ENCODE peak calls at places on chromosomes 5 and 9, in five cellular contexts. One of them, this sample, is unnamed.

GRCh38 chr5:137891849-137892248 is 2.6 kb downstream of the PKD2L2 start:
- DNase-seq in astrocyte of the spinal cord: no peak
- DNase-seq in bronchial epithelial cell: no peak
- DNase-seq in mesothelial cell of epicardium: no peak
- DNase-seq in fibroblast of lung: no peak
- DNase-seq in this sample: no peak

GRCh38 chr9:113523421-113524141 is 60.1 kb downstream of the RGS3 start:
- DNase-seq in fibroblast of lung: no peak
- DNase-seq in astrocyte of the spinal cord: no peak
- DNase-seq in mesothelial cell of epicardium: no peak
- DNase-seq in bronchial epithelial cell: no peak
- DNase-seq in this sample: no peak

GRCh38 chr5:94707359-94707758 is 88.9 kb downstream of the SLF1 start:
- DNase-seq in fibroblast of lung: no peak
- DNase-seq in bronchial epithelial cell: no peak
- DNase-seq in mesothelial cell of epicardium: no peak
- DNase-seq in astrocyte of the spinal cord: peak
- DNase-seq in this sample: no peak

GRCh38 chr5:154755361-154756202 is at the start of gene LARP1:
- DNase-seq in bronchial epithelial cell: no peak
- DNase-seq in astrocyte of the spinal cord: no peak
- DNase-seq in fibroblast of lung: no peak
- DNase-seq in mesothelial cell of epicardium: peak
- DNase-seq in this sample: no peak

GRCh38 chr5:1661831-1662558 is 137.6 kb downstream of the MRPL36 start:
- DNase-seq in fibroblast of lung: no peak
- DNase-seq in astrocyte of the spinal cord: no peak
- DNase-seq in bronchial epithelial cell: no peak
- DNase-seq in mesothelial cell of epicardium: peak
- DNase-seq in this sample: no peak

GRCh38 chr5:38797838-38798237 is 48.0 kb upstream of the OSMR start:
- DNase-seq in bronchial epithelial cell: no peak
- DNase-seq in fibroblast of lung: no peak
- DNase-seq in astrocyte of the spinal cord: no peak
- DNase-seq in mesothelial cell of epicardium: no peak
- DNase-seq in this sample: no peak

GRCh38 chr5:126647071-126647470 is 46.3 kb downstream of the PHAX start:
- DNase-seq in mesothelial cell of epicardium: no peak
- DNase-seq in fibroblast of lung: no peak
- DNase-seq in astrocyte of the spinal cord: no peak
- DNase-seq in bronchial epithelial cell: no peak
- DNase-seq in this sample: no peak

GRCh38 chr5:124948754-124949275 is 202.4 kb upstream of the ZNF608 start:
- DNase-seq in fibroblast of lung: no peak
- DNase-seq in mesothelial cell of epicardium: no peak
- DNase-seq in astrocyte of the spinal cord: no peak
- DNase-seq in bronchial epithelial cell: no peak
- DNase-seq in this sample: no peak

GRCh38 chr9:70470050-70471015 is 55.9 kb upstream of the KLF9 start:
- DNase-seq in bronchial epithelial cell: no peak
- DNase-seq in mesothelial cell of epicardium: no peak
- DNase-seq in astrocyte of the spinal cord: no peak
- DNase-seq in fibroblast of lung: no peak
- DNase-seq in this sample: peak

GRCh38 chr9:134427153-134427782 is 101.0 kb downstream of the RXRA start:
- DNase-seq in mesothelial cell of epicardium: no peak
- DNase-seq in bronchial epithelial cell: no peak
- DNase-seq in fibroblast of lung: no peak
- DNase-seq in astrocyte of the spinal cord: no peak
- DNase-seq in this sample: no peak

GRCh38 chr5:172602712-172603289 is 38.3 kb upstream of the NEURL1B start:
- DNase-seq in mesothelial cell of epicardium: no peak
- DNase-seq in bronchial epithelial cell: no peak
- DNase-seq in astrocyte of the spinal cord: no peak
- DNase-seq in fibroblast of lung: no peak
- DNase-seq in this sample: no peak

GRCh38 chr5:32346869-32347268 is 34.1 kb upstream of the MTMR12 start:
- DNase-seq in fibroblast of lung: no peak
- DNase-seq in astrocyte of the spinal cord: no peak
- DNase-seq in bronchial epithelial cell: no peak
- DNase-seq in mesothelial cell of epicardium: no peak
- DNase-seq in this sample: no peak

GRCh38 chr5:94613583-94613982 is 4.8 kb downstream of the KIAA0825 start:
- DNase-seq in fibroblast of lung: peak
- DNase-seq in astrocyte of the spinal cord: peak
- DNase-seq in bronchial epithelial cell: peak
- DNase-seq in mesothelial cell of epicardium: no peak
- DNase-seq in this sample: no peak

GRCh38 chr9:133950206-133950915 is 41.8 kb downstream of the VAV2 start:
- DNase-seq in astrocyte of the spinal cord: no peak
- DNase-seq in mesothelial cell of epicardium: no peak
- DNase-seq in fibroblast of lung: peak
- DNase-seq in bronchial epithelial cell: no peak
- DNase-seq in this sample: peak

GRCh38 chr9:118635416-118635815 is 733.8 kb downstream of the BRINP1 start:
- DNase-seq in astrocyte of the spinal cord: no peak
- DNase-seq in mesothelial cell of epicardium: no peak
- DNase-seq in fibroblast of lung: no peak
- DNase-seq in bronchial epithelial cell: no peak
- DNase-seq in this sample: no peak

GRCh38 chr5:132463808-132464154 is 26.8 kb downstream of the IRF1 start:
- DNase-seq in astrocyte of the spinal cord: no peak
- DNase-seq in fibroblast of lung: no peak
- DNase-seq in mesothelial cell of epicardium: no peak
- DNase-seq in bronchial epithelial cell: no peak
- DNase-seq in this sample: no peak

GRCh38 chr9:99947395-99947794 is 40.9 kb downstream of the STX17 start:
- DNase-seq in bronchial epithelial cell: no peak
- DNase-seq in fibroblast of lung: no peak
- DNase-seq in astrocyte of the spinal cord: peak
- DNase-seq in mesothelial cell of epicardium: no peak
- DNase-seq in this sample: no peak

GRCh38 chr9:135507104-135508035 is 6.9 kb downstream of the MRPS2 start:
- DNase-seq in astrocyte of the spinal cord: no peak
- DNase-seq in fibroblast of lung: no peak
- DNase-seq in bronchial epithelial cell: no peak
- DNase-seq in mesothelial cell of epicardium: no peak
- DNase-seq in this sample: no peak

GRCh38 chr9:108331596-108331995 is 524.2 kb downstream of the ACTL7B start:
- DNase-seq in fibroblast of lung: no peak
- DNase-seq in astrocyte of the spinal cord: no peak
- DNase-seq in mesothelial cell of epicardium: no peak
- DNase-seq in bronchial epithelial cell: peak
- DNase-seq in this sample: no peak

GRCh38 chr9:117414220-117414905 is 494 bp downstream of the ASTN2 start:
- DNase-seq in bronchial epithelial cell: no peak
- DNase-seq in mesothelial cell of epicardium: peak
- DNase-seq in fibroblast of lung: no peak
- DNase-seq in astrocyte of the spinal cord: no peak
- DNase-seq in this sample: no peak

GRCh38 chr9:117413346-117414219 is 1.3 kb downstream of the ASTN2 start:
- DNase-seq in mesothelial cell of epicardium: no peak
- DNase-seq in fibroblast of lung: no peak
- DNase-seq in astrocyte of the spinal cord: no peak
- DNase-seq in bronchial epithelial cell: no peak
- DNase-seq in this sample: no peak

GRCh38 chr9:117414906-117415583 is at the start of gene ASTN2:
- DNase-seq in bronchial epithelial cell: no peak
- DNase-seq in fibroblast of lung: no peak
- DNase-seq in astrocyte of the spinal cord: no peak
- DNase-seq in mesothelial cell of epicardium: peak
- DNase-seq in this sample: no peak

GRCh38 chr9:117416856-117417255 is 2.0 kb upstream of the ASTN2 start:
- DNase-seq in bronchial epithelial cell: no peak
- DNase-seq in fibroblast of lung: no peak
- DNase-seq in mesothelial cell of epicardium: no peak
- DNase-seq in astrocyte of the spinal cord: no peak
- DNase-seq in this sample: no peak

DNA sequence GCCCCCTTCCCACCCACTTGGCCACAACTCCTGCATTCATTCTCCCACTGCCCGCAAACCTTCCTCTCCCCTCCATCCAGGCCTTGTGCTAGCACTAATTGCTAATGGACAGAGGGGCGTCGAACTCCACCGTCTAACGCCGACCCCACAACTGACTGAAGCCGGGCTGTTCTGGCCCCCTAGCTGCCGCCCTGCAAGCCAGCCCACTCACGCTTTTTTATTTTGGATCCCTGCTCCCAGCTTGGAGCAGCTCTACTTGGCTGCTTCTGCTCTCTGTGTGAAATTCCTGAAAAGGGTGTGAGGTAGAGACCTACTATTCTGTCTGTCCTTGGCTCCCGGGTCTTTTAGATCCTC is 704 bp upstream of the ASTN2 start:
- DNase-seq in mesothelial cell of epicardium: no peak
- DNase-seq in astrocyte of the spinal cord: no peak
- DNase-seq in fibroblast of lung: no peak
- DNase-seq in bronchial epithelial cell: no peak
- DNase-seq in this sample: no peak
- TF ChIP-seq CTCF in mesothelial cell of epicardium: no peak
- TF ChIP-seq CTCF in astrocyte of the spinal cord: peak
- TF ChIP-seq CTCF in fibroblast of lung: no peak
- TF ChIP-seq CTCF in bronchial epithelial cell: no peak
- TF ChIP-seq CTCF in this sample: no peak

GRCh38 chr5:89190515-89191265 is 307.7 kb upstream of the MEF2C start:
- DNase-seq in mesothelial cell of epicardium: no peak
- DNase-seq in bronchial epithelial cell: no peak
- DNase-seq in fibroblast of lung: no peak
- DNase-seq in astrocyte of the spinal cord: no peak
- DNase-seq in this sample: no peak
- TF ChIP-seq CTCF in mesothelial cell of epicardium: no peak
- TF ChIP-seq CTCF in bronchial epithelial cell: no peak
- TF ChIP-seq CTCF in fibroblast of lung: no peak
- TF ChIP-seq CTCF in astrocyte of the spinal cord: no peak
- TF ChIP-seq CTCF in this sample: no peak

GRCh38 chr9:104586496-104587180 is 12.6 kb downstream of the OR13C5 start:
- DNase-seq in bronchial epithelial cell: no peak
- DNase-seq in mesothelial cell of epicardium: no peak
- DNase-seq in fibroblast of lung: no peak
- DNase-seq in astrocyte of the spinal cord: no peak
- DNase-seq in this sample: no peak
- TF ChIP-seq CTCF in bronchial epithelial cell: no peak
- TF ChIP-seq CTCF in mesothelial cell of epicardium: no peak
- TF ChIP-seq CTCF in fibroblast of lung: no peak
- TF ChIP-seq CTCF in astrocyte of the spinal cord: no peak
- TF ChIP-seq CTCF in this sample: no peak

GRCh38 chr5:67374378-67374777 is 177.8 kb upstream of the CD180 start:
- DNase-seq in mesothelial cell of epicardium: no peak
- DNase-seq in astrocyte of the spinal cord: no peak
- DNase-seq in fibroblast of lung: no peak
- DNase-seq in bronchial epithelial cell: no peak
- DNase-seq in this sample: no peak

GRCh38 chr5:67377651-67378050 is 181.1 kb upstream of the CD180 start:
- DNase-seq in fibroblast of lung: no peak
- DNase-seq in mesothelial cell of epicardium: no peak
- DNase-seq in astrocyte of the spinal cord: no peak
- DNase-seq in bronchial epithelial cell: no peak
- DNase-seq in this sample: no peak

GRCh38 chr5:67373518-67373917 is 176.9 kb upstream of the CD180 start:
- DNase-seq in mesothelial cell of epicardium: no peak
- DNase-seq in fibroblast of lung: no peak
- DNase-seq in astrocyte of the spinal cord: no peak
- DNase-seq in bronchial epithelial cell: no peak
- DNase-seq in this sample: no peak

GRCh38 chr5:67372887-67373286 is 176.3 kb upstream of the CD180 start:
- DNase-seq in fibroblast of lung: no peak
- DNase-seq in mesothelial cell of epicardium: no peak
- DNase-seq in bronchial epithelial cell: no peak
- DNase-seq in astrocyte of the spinal cord: no peak
- DNase-seq in this sample: no peak

GRCh38 chr5:67375606-67376005 is 179.0 kb upstream of the CD180 start:
- DNase-seq in astrocyte of the spinal cord: no peak
- DNase-seq in mesothelial cell of epicardium: no peak
- DNase-seq in bronchial epithelial cell: no peak
- DNase-seq in fibroblast of lung: no peak
- DNase-seq in this sample: no peak
- TF ChIP-seq CTCF in astrocyte of the spinal cord: no peak
- TF ChIP-seq CTCF in mesothelial cell of epicardium: no peak
- TF ChIP-seq CTCF in bronchial epithelial cell: peak
- TF ChIP-seq CTCF in fibroblast of lung: no peak
- TF ChIP-seq CTCF in this sample: peak

GRCh38 chr5:141208478-141208877 is at the start of gene PCDHB12:
- DNase-seq in astrocyte of the spinal cord: no peak
- DNase-seq in bronchial epithelial cell: no peak
- DNase-seq in fibroblast of lung: no peak
- DNase-seq in mesothelial cell of epicardium: no peak
- DNase-seq in this sample: no peak
- TF ChIP-seq CTCF in astrocyte of the spinal cord: no peak
- TF ChIP-seq CTCF in bronchial epithelial cell: no peak
- TF ChIP-seq CTCF in fibroblast of lung: no peak
- TF ChIP-seq CTCF in mesothelial cell of epicardium: peak
- TF ChIP-seq CTCF in this sample: no peak

GRCh38 chr9:95494416-95495371 is 22.1 kb downstream of the PTCH1 start:
- DNase-seq in mesothelial cell of epicardium: no peak
- DNase-seq in astrocyte of the spinal cord: peak
- DNase-seq in bronchial epithelial cell: no peak
- DNase-seq in fibroblast of lung: peak
- DNase-seq in this sample: no peak
- TF ChIP-seq CTCF in mesothelial cell of epicardium: no peak
- TF ChIP-seq CTCF in astrocyte of the spinal cord: no peak
- TF ChIP-seq CTCF in bronchial epithelial cell: no peak
- TF ChIP-seq CTCF in fibroblast of lung: no peak
- TF ChIP-seq CTCF in this sample: no peak

GRCh38 chr9:137297060-137297664 is 4.9 kb downstream of the NRARP start:
- DNase-seq in fibroblast of lung: no peak
- DNase-seq in astrocyte of the spinal cord: no peak
- DNase-seq in bronchial epithelial cell: no peak
- DNase-seq in mesothelial cell of epicardium: no peak
- DNase-seq in this sample: no peak
- TF ChIP-seq CTCF in fibroblast of lung: no peak
- TF ChIP-seq CTCF in astrocyte of the spinal cord: no peak
- TF ChIP-seq CTCF in bronchial epithelial cell: no peak
- TF ChIP-seq CTCF in mesothelial cell of epicardium: no peak
- TF ChIP-seq CTCF in this sample: no peak